ENCODE peak calls at places on chromosomes 16 and 17, in eight cellular contexts. X, B, M, D, S, W, L and P are unnamed samples.

GRCh38 chr16:38941-39892 is 14.2 kb downstream of the POLR3K start:
- DNase-seq in X (no peak), B (peak; percentile 77), M (no peak), D (peak; percentile 73), S (peak; percentile 61), W (peak; percentile 36), L (no peak), P (peak; percentile 67)

GRCh38 chr17:82848022-82848592 is 8.3 kb upstream of the ZNF750 start:
- DNase-seq in X (no peak), B (peak; percentile 82), M (no peak), D (peak; percentile 81), S (peak; percentile 63), W (no peak), L (peak; percentile 16), P (peak; percentile 79)

GRCh38 chr16:84660973-84661372 is 12.7 kb downstream of the KLHL36 start:
- DNase-seq in X (no peak), B (no peak), M (no peak), D (no peak), S (no peak), W (no peak), L (peak; percentile 68), P (no peak)

GRCh38 chr17:3885970-3886369 is 6.9 kb downstream of the CAMKK1 start:
- DNase-seq in X (no peak), B (no peak), M (no peak), D (no peak), S (no peak), W (no peak), L (peak; percentile 29), P (no peak)

GRCh38 chr17:45946841-45947256 is 52.2 kb upstream of the STH start:
- DNase-seq in X (no peak), B (no peak), M (no peak), D (no peak), S (no peak), W (no peak), L (no peak), P (no peak)

GRCh38 chr16:78045865-78046581 is 23.7 kb downstream of the CLEC3A start:
- DNase-seq in X (no peak), B (peak; percentile 41), M (peak; percentile 16), D (peak; percentile 70), S (no peak), W (peak; percentile 59), L (peak; percentile 61), P (peak; percentile 63)

GRCh38 chr16:22356930-22357634 is 17.3 kb downstream of the CDR2 start:
- DNase-seq in X (no peak), B (no peak), M (no peak), D (no peak), S (no peak), W (no peak), L (no peak), P (no peak)

GRCh38 chr16:84562174-84562815 is 55.6 kb downstream of the COTL1 start:
- DNase-seq in X (no peak), B (peak; percentile 22), M (no peak), D (no peak), S (no peak), W (no peak), L (no peak), P (peak; percentile 38)

GRCh38 chr16:58515871-58516767 is 802 bp downstream of the SETD6 start:
- DNase-seq in X (no peak), B (peak; percentile 67), M (no peak), D (peak; percentile 70), S (no peak), W (peak; percentile 69), L (no peak), P (peak; percentile 42)

GRCh38 chr17:39979865-39980401 is 674 bp upstream of the PSMD3 start:
- DNase-seq in X (no peak), B (peak; percentile 23), M (peak; percentile 67), D (no peak), S (no peak), W (peak; percentile 77), L (no peak), P (no peak)

GRCh38 chr16:87058728-87059250 is 258.4 kb downstream of the C16orf95 start:
- DNase-seq in X (no peak), B (no peak), M (no peak), D (no peak), S (no peak), W (no peak), L (no peak), P (no peak)

GRCh38 chr16:75479421-75479990 is 15.0 kb upstream of the TMEM170A start:
- DNase-seq in X (no peak), B (no peak), M (no peak), D (no peak), S (no peak), W (no peak), L (no peak), P (no peak)

GRCh38 chr17:36937001-36937960 is at the start of gene LHX1:
- DNase-seq in X (no peak), B (no peak), M (peak; percentile 65), D (no peak), S (no peak), W (no peak), L (no peak), P (peak; percentile 69)

GRCh38 chr16:10835281-10835931 is 16.8 kb upstream of the TVP23A start:
- DNase-seq in X (no peak), B (no peak), M (no peak), D (no peak), S (no peak), W (no peak), L (no peak), P (no peak)

GRCh38 chr17:57622886-57623433 is 122.1 kb downstream of the CCDC182 start:
- DNase-seq in X (no peak), B (no peak), M (peak; percentile 82), D (no peak), S (no peak), W (no peak), L (peak; percentile 16), P (no peak)

GRCh38 chr16:74466872-74467271 is 45.6 kb upstream of the CLEC18B start:
- DNase-seq in X (no peak), B (no peak), M (no peak), D (no peak), S (no peak), W (no peak), L (no peak), P (no peak)

GRCh38 chr17:82490512-82491195 is 28.9 kb upstream of the FOXK2 start:
- DNase-seq in X (no peak), B (peak; percentile 50), M (no peak), D (no peak), S (no peak), W (no peak), L (no peak), P (no peak)

GRCh38 chr17:55722742-55723487 is at the start of gene TMEM100:
- DNase-seq in X (no peak), B (no peak), M (peak; percentile 32), D (no peak), S (no peak), W (peak; percentile 18), L (peak; percentile 73), P (no peak)

GRCh38 chr17:81111066-81111465 is 54.2 kb upstream of the PVALEF start:
- DNase-seq in X (no peak), B (no peak), M (no peak), D (no peak), S (no peak), W (no peak), L (no peak), P (no peak)

GRCh38 chr17:49637050-49637449 is 40.8 kb downstream of the SPOP start:
- DNase-seq in X (no peak), B (no peak), M (no peak), D (no peak), S (no peak), W (no peak), L (peak; percentile 26), P (no peak)

GRCh38 chr17:71163121-71163812 is 957.6 kb upstream of the SOX9 start:
- DNase-seq in X (no peak), B (no peak), M (no peak), D (peak; percentile 77), S (no peak), W (no peak), L (no peak), P (no peak)

DNA sequence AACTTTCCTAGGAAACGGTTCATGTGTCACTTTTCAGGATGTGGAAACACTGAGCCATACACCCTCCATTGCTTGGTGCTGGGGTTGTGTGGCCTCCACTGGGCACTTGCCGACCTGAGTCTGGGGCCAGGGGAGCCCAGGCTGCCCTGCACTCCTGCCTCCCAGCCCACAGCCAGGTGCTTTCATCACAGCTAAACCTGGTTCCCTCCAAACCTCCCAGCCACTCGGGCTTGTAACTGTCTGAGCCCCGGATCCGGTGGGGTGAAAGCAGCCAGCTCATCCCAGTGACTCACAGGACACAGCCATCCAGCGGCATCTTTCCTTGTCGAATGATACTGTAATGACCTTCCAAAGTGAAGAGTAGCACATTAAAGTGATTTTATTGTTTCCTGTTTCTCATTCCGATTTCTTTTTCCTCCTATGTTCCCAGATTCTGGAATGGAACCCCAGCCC is 19.8 kb downstream of the CARHSP1 start:
- DNase-seq in X (no peak), B (no peak), M (peak; percentile 28), D (no peak), S (no peak), W (no peak), L (no peak), P (no peak)
- TF ChIP-seq POLR2AphosphoS5 in X (no peak), B (no peak), M (peak; percentile 18), D (no peak), S (no peak), W (no peak), L (no peak), P (no peak)

DNA sequence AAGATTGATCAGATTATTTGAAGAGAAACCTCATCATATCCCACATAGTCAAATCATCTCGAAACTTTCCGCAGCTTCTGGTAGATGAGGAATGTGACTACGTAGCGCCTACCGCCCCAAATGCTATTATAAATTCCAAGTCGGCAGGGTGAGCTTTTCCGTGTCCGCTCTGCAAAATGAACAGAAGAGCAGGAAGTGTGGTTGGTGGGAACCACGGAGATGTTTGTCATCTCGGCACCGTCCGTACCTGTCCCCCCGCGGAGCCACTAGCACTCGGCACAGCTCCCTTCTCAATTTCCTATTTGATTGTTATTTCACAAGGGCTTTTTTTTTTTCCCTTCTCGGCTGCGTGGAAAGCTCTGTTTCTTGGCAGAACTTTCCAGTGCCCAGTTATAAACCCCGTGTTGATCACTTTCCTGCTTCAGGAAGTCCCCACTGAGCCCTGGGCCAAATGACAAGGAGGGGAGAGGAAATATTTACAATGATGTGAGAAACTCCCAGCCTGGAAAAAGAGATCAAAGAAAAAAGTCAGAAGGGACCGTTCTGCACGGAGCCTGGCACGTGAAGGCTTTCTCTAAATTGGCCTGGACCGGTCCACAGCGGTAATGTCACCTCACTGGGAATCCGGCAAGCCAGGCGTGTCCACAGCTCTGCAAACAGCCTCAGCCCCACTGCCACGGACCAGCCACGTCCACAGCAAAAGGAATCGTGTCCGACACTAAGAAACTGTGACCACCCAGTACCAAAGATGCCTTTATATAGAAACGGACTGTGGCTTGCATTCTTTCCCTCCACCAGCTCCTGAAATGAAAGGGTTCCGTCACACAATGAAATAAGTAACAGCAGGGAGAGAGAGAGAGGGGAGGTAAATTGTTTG is 65.0 kb downstream of the MRM3 start:
- DNase-seq in X (no peak), B (no peak), M (no peak), D (no peak), S (peak; percentile 36), W (no peak), L (peak; percentile 79), P (no peak)
- TF ChIP-seq POLR2AphosphoS5 in X (no peak), B (no peak), M (no peak), D (peak; percentile 12), S (no peak), W (no peak), L (no peak), P (no peak)

GRCh38 chr17:77476920-77477805 is 336.4 kb downstream of the SEC14L1 start:
- DNase-seq in X (no peak), B (peak; percentile 65), M (peak; percentile 91), D (peak; percentile 71), S (peak; percentile 77), W (no peak), L (peak; percentile 30), P (no peak)
- TF ChIP-seq POLR2AphosphoS5 in X (no peak), B (peak; percentile 53), M (no peak), D (peak; percentile 78), S (peak; percentile 47), W (no peak), L (no peak), P (peak; percentile 28)

GRCh38 chr17:50866261-50866949 is at the start of gene TOB1:
- DNase-seq in X (peak; percentile 96), B (peak; percentile 99), M (peak; percentile 99), D (peak; percentile 98), S (peak; percentile 98), W (peak; percentile 92), L (peak; percentile 98), P (peak; percentile 100)
- TF ChIP-seq POLR2AphosphoS5 in X (peak; percentile 99), B (peak; percentile 100), M (peak; percentile 100), D (peak; percentile 100), S (peak; percentile 99), W (peak; percentile 96), L (peak; percentile 100), P (peak; percentile 100)